ENCODE peak calls at places on chromosomes 7 and 10, in six cellular contexts. One of them, this sample, is unnamed.

GRCh38 chr10:70765794-70766594 is 19.2 kb downstream of the TBATA start:
- DNase-seq in Right ventricle myocardium superior: no peak
- DNase-seq in effector memory CD8-positive, alpha-beta T cell: no peak
- DNase-seq in astrocyte of the spinal cord: no peak
- DNase-seq in NCI-H69: no peak
- DNase-seq in amniotic stem cell: no peak
- DNase-seq in this sample: no peak

GRCh38 chr10:115272482-115272881 is 179.3 kb downstream of the ATRNL1 start:
- DNase-seq in effector memory CD8-positive, alpha-beta T cell: no peak
- DNase-seq in Right ventricle myocardium superior: no peak
- DNase-seq in amniotic stem cell: no peak
- DNase-seq in NCI-H69: no peak
- DNase-seq in astrocyte of the spinal cord: no peak
- DNase-seq in this sample: no peak

GRCh38 chr7:21028990-21029337 is 242.3 kb upstream of the SP8 start:
- DNase-seq in Right ventricle myocardium superior: no peak
- DNase-seq in astrocyte of the spinal cord: no peak
- DNase-seq in effector memory CD8-positive, alpha-beta T cell: no peak
- DNase-seq in NCI-H69: peak; percentile 81
- DNase-seq in amniotic stem cell: no peak
- DNase-seq in this sample: no peak

GRCh38 chr7:73909996-73910395 is 49.0 kb downstream of the TMEM270 start:
- DNase-seq in astrocyte of the spinal cord: no peak
- DNase-seq in effector memory CD8-positive, alpha-beta T cell: no peak
- DNase-seq in amniotic stem cell: no peak
- DNase-seq in NCI-H69: no peak
- DNase-seq in Right ventricle myocardium superior: no peak
- DNase-seq in this sample: no peak

GRCh38 chr7:140403878-140404564 is at the start of gene RAB19:
- DNase-seq in NCI-H69: peak; percentile 89
- DNase-seq in Right ventricle myocardium superior: no peak
- DNase-seq in amniotic stem cell: no peak
- DNase-seq in effector memory CD8-positive, alpha-beta T cell: peak; percentile 27
- DNase-seq in astrocyte of the spinal cord: no peak
- DNase-seq in this sample: no peak

GRCh38 chr7:25028370-25028971 is 48.5 kb upstream of the OSBPL3 start:
- DNase-seq in effector memory CD8-positive, alpha-beta T cell: no peak
- DNase-seq in amniotic stem cell: no peak
- DNase-seq in NCI-H69: peak; percentile 81
- DNase-seq in astrocyte of the spinal cord: peak; percentile 86
- DNase-seq in Right ventricle myocardium superior: no peak
- DNase-seq in this sample: no peak

GRCh38 chr10:28678687-28679457 is 1.6 kb downstream of the BAMBI start:
- DNase-seq in NCI-H69: peak; percentile 93
- DNase-seq in astrocyte of the spinal cord: peak; percentile 39
- DNase-seq in effector memory CD8-positive, alpha-beta T cell: no peak
- DNase-seq in amniotic stem cell: no peak
- DNase-seq in Right ventricle myocardium superior: no peak
- DNase-seq in this sample: no peak

GRCh38 chr7:55233001-55233400 is 132.1 kb upstream of the LANCL2 start:
- DNase-seq in Right ventricle myocardium superior: no peak
- DNase-seq in astrocyte of the spinal cord: no peak
- DNase-seq in amniotic stem cell: no peak
- DNase-seq in effector memory CD8-positive, alpha-beta T cell: no peak
- DNase-seq in NCI-H69: no peak
- DNase-seq in this sample: no peak

GRCh38 chr7:27192546-27193334 is 7.2 kb downstream of the HOXA13 start:
- DNase-seq in amniotic stem cell: no peak
- DNase-seq in effector memory CD8-positive, alpha-beta T cell: no peak
- DNase-seq in astrocyte of the spinal cord: no peak
- DNase-seq in NCI-H69: peak; percentile 40
- DNase-seq in Right ventricle myocardium superior: no peak
- DNase-seq in this sample: no peak

GRCh38 chr7:139526578-139527544 is 3.4 kb downstream of the CLEC2L start:
- DNase-seq in NCI-H69: no peak
- DNase-seq in astrocyte of the spinal cord: peak; percentile 86
- DNase-seq in Right ventricle myocardium superior: no peak
- DNase-seq in effector memory CD8-positive, alpha-beta T cell: no peak
- DNase-seq in amniotic stem cell: peak; percentile 47
- DNase-seq in this sample: no peak

GRCh38 chr10:76067447-76067846 is 636.0 kb downstream of the LRMDA start:
- DNase-seq in astrocyte of the spinal cord: no peak
- DNase-seq in effector memory CD8-positive, alpha-beta T cell: no peak
- DNase-seq in Right ventricle myocardium superior: no peak
- DNase-seq in NCI-H69: no peak
- DNase-seq in amniotic stem cell: no peak
- DNase-seq in this sample: no peak

GRCh38 chr7:95095259-95096122 is 188.1 kb downstream of the PPP1R9A start:
- DNase-seq in astrocyte of the spinal cord: no peak
- DNase-seq in amniotic stem cell: no peak
- DNase-seq in Right ventricle myocardium superior: no peak
- DNase-seq in NCI-H69: no peak
- DNase-seq in effector memory CD8-positive, alpha-beta T cell: no peak
- DNase-seq in this sample: no peak

GRCh38 chr7:150751702-150752101 is 14.5 kb downstream of the GIMAP5 start:
- DNase-seq in effector memory CD8-positive, alpha-beta T cell: no peak
- DNase-seq in amniotic stem cell: no peak
- DNase-seq in NCI-H69: no peak
- DNase-seq in astrocyte of the spinal cord: no peak
- DNase-seq in Right ventricle myocardium superior: no peak
- DNase-seq in this sample: no peak

GRCh38 chr10:91313761-91314520 is 93.5 kb downstream of the PCGF5 start:
- DNase-seq in astrocyte of the spinal cord: peak; percentile 77
- DNase-seq in NCI-H69: no peak
- DNase-seq in Right ventricle myocardium superior: no peak
- DNase-seq in amniotic stem cell: peak; percentile 16
- DNase-seq in effector memory CD8-positive, alpha-beta T cell: no peak
- DNase-seq in this sample: no peak

GRCh38 chr7:18895456-18895855 is 222.0 kb downstream of the TWIST1 start:
- DNase-seq in Right ventricle myocardium superior: no peak
- DNase-seq in amniotic stem cell: no peak
- DNase-seq in astrocyte of the spinal cord: peak; percentile 81
- DNase-seq in NCI-H69: no peak
- DNase-seq in effector memory CD8-positive, alpha-beta T cell: no peak
- DNase-seq in this sample: no peak

GRCh38 chr10:80199828-80200227 is 5.5 kb downstream of the ANXA11 start:
- DNase-seq in effector memory CD8-positive, alpha-beta T cell: no peak
- DNase-seq in Right ventricle myocardium superior: no peak
- DNase-seq in NCI-H69: no peak
- DNase-seq in astrocyte of the spinal cord: peak; percentile 74
- DNase-seq in amniotic stem cell: no peak
- DNase-seq in this sample: peak; percentile 15

GRCh38 chr10:13560597-13560996 is 26.2 kb upstream of the PRPF18 start:
- DNase-seq in NCI-H69: no peak
- DNase-seq in effector memory CD8-positive, alpha-beta T cell: no peak
- DNase-seq in amniotic stem cell: peak; percentile 10
- DNase-seq in Right ventricle myocardium superior: no peak
- DNase-seq in astrocyte of the spinal cord: peak; percentile 68
- DNase-seq in this sample: no peak

GRCh38 chr10:112875474-112876267 is 74.4 kb upstream of the TCF7L2 start:
- DNase-seq in amniotic stem cell: peak; percentile 9
- DNase-seq in NCI-H69: no peak
- DNase-seq in Right ventricle myocardium superior: no peak
- DNase-seq in astrocyte of the spinal cord: peak; percentile 60
- DNase-seq in effector memory CD8-positive, alpha-beta T cell: no peak
- DNase-seq in this sample: no peak

GRCh38 chr7:16084875-16085274 is 336.5 kb downstream of the CRPPA start:
- DNase-seq in astrocyte of the spinal cord: no peak
- DNase-seq in NCI-H69: no peak
- DNase-seq in effector memory CD8-positive, alpha-beta T cell: no peak
- DNase-seq in amniotic stem cell: no peak
- DNase-seq in Right ventricle myocardium superior: no peak
- DNase-seq in this sample: no peak

GRCh38 chr10:116490028-116490662 is 55.6 kb upstream of the PNLIP start:
- DNase-seq in amniotic stem cell: peak; percentile 9
- DNase-seq in effector memory CD8-positive, alpha-beta T cell: no peak
- DNase-seq in Right ventricle myocardium superior: no peak
- DNase-seq in NCI-H69: peak; percentile 17
- DNase-seq in astrocyte of the spinal cord: peak; percentile 22
- DNase-seq in this sample: peak; percentile 2

GRCh38 chr10:1291178-1292090 is 235.2 kb downstream of the WDR37 start:
- DNase-seq in effector memory CD8-positive, alpha-beta T cell: no peak
- DNase-seq in Right ventricle myocardium superior: no peak
- DNase-seq in astrocyte of the spinal cord: no peak
- DNase-seq in amniotic stem cell: no peak
- DNase-seq in NCI-H69: no peak
- DNase-seq in this sample: no peak

GRCh38 chr10:110076559-110077318 is 69.0 kb downstream of the ADD3 start:
- DNase-seq in NCI-H69: no peak
- DNase-seq in Right ventricle myocardium superior: no peak
- DNase-seq in effector memory CD8-positive, alpha-beta T cell: peak; percentile 22
- DNase-seq in amniotic stem cell: peak; percentile 18
- DNase-seq in astrocyte of the spinal cord: peak; percentile 82
- DNase-seq in this sample: peak; percentile 80

GRCh38 chr7:26782501-26782900 is 81.9 kb downstream of the SKAP2 start:
- DNase-seq in NCI-H69: peak; percentile 42
- DNase-seq in amniotic stem cell: no peak
- DNase-seq in Right ventricle myocardium superior: no peak
- DNase-seq in effector memory CD8-positive, alpha-beta T cell: no peak
- DNase-seq in astrocyte of the spinal cord: no peak
- DNase-seq in this sample: no peak

GRCh38 chr7:98102170-98102569 is 4.5 kb upstream of the LMTK2 start:
- DNase-seq in astrocyte of the spinal cord: no peak
- DNase-seq in NCI-H69: no peak
- DNase-seq in amniotic stem cell: no peak
- DNase-seq in effector memory CD8-positive, alpha-beta T cell: no peak
- DNase-seq in Right ventricle myocardium superior: no peak
- DNase-seq in this sample: no peak

This sample was measured in KG1.